ENCODE peak calls at places on chromosomes 6 and 20, in eight cellular contexts. One of them, this sample, is unnamed.

GRCh38 chr20:2865630-2866029 is 7.7 kb upstream of the PTPRA start:
- DNase-seq in activated CD4-positive, alpha-beta T cell treated with anti-CD3 and anti-CD28 coated beads, Interleukin-2, amount 50 U/mL, for 48 hours: peak; percentile 44
- DNase-seq in stimulated activated CD8-positive, alpha-beta memory T cell treated with anti-CD3 and anti-CD28 coated beads, Interleukin-12 subunit alpha, Interleukin-12 subunit beta, amount 100 ng/mL, for 4 hours: no peak
- DNase-seq in activated CD4-positive, CD25-positive, alpha-beta regulatory T cell: no peak
- DNase-seq in G401: no peak
- DNase-seq in mucosa of gallbladder: no peak
- DNase-seq in GM20000: no peak
- DNase-seq in anterior cingulate cortex: no peak
- DNase-seq in this sample: no peak

GRCh38 chr20:57439432-57439831 is 48.2 kb downstream of the RBM38 start:
- DNase-seq in activated CD4-positive, alpha-beta T cell treated with anti-CD3 and anti-CD28 coated beads, Interleukin-2, amount 50 U/mL, for 48 hours: no peak
- DNase-seq in stimulated activated CD8-positive, alpha-beta memory T cell treated with anti-CD3 and anti-CD28 coated beads, Interleukin-12 subunit alpha, Interleukin-12 subunit beta, amount 100 ng/mL, for 4 hours: no peak
- DNase-seq in activated CD4-positive, CD25-positive, alpha-beta regulatory T cell: no peak
- DNase-seq in G401: peak; percentile 19
- DNase-seq in mucosa of gallbladder: peak; percentile 74
- DNase-seq in GM20000: no peak
- DNase-seq in anterior cingulate cortex: peak; percentile 34
- DNase-seq in this sample: no peak

GRCh38 chr20:40563296-40563950 is 125.6 kb downstream of the MAFB start:
- DNase-seq in activated CD4-positive, alpha-beta T cell treated with anti-CD3 and anti-CD28 coated beads, Interleukin-2, amount 50 U/mL, for 48 hours: no peak
- DNase-seq in stimulated activated CD8-positive, alpha-beta memory T cell treated with anti-CD3 and anti-CD28 coated beads, Interleukin-12 subunit alpha, Interleukin-12 subunit beta, amount 100 ng/mL, for 4 hours: no peak
- DNase-seq in activated CD4-positive, CD25-positive, alpha-beta regulatory T cell: no peak
- DNase-seq in G401: no peak
- DNase-seq in mucosa of gallbladder: peak; percentile 88
- DNase-seq in GM20000: no peak
- DNase-seq in anterior cingulate cortex: no peak
- DNase-seq in this sample: no peak

GRCh38 chr6:41011673-41012072 is 27.3 kb downstream of the UNC5CL start:
- DNase-seq in activated CD4-positive, alpha-beta T cell treated with anti-CD3 and anti-CD28 coated beads, Interleukin-2, amount 50 U/mL, for 48 hours: no peak
- DNase-seq in stimulated activated CD8-positive, alpha-beta memory T cell treated with anti-CD3 and anti-CD28 coated beads, Interleukin-12 subunit alpha, Interleukin-12 subunit beta, amount 100 ng/mL, for 4 hours: no peak
- DNase-seq in activated CD4-positive, CD25-positive, alpha-beta regulatory T cell: no peak
- DNase-seq in G401: no peak
- DNase-seq in mucosa of gallbladder: no peak
- DNase-seq in GM20000: no peak
- DNase-seq in anterior cingulate cortex: no peak
- DNase-seq in this sample: no peak

GRCh38 chr20:10034717-10035571 is at the start of gene ANKEF1:
- DNase-seq in activated CD4-positive, alpha-beta T cell treated with anti-CD3 and anti-CD28 coated beads, Interleukin-2, amount 50 U/mL, for 48 hours: peak; percentile 37
- DNase-seq in stimulated activated CD8-positive, alpha-beta memory T cell treated with anti-CD3 and anti-CD28 coated beads, Interleukin-12 subunit alpha, Interleukin-12 subunit beta, amount 100 ng/mL, for 4 hours: peak; percentile 56
- DNase-seq in activated CD4-positive, CD25-positive, alpha-beta regulatory T cell: peak; percentile 14
- DNase-seq in G401: peak; percentile 80
- DNase-seq in mucosa of gallbladder: peak; percentile 81
- DNase-seq in GM20000: peak; percentile 79
- DNase-seq in anterior cingulate cortex: peak; percentile 7
- DNase-seq in this sample: peak; percentile 48

GRCh38 chr20:17806739-17807441 is 107.1 kb downstream of the BANF2 start:
- DNase-seq in activated CD4-positive, alpha-beta T cell treated with anti-CD3 and anti-CD28 coated beads, Interleukin-2, amount 50 U/mL, for 48 hours: no peak
- DNase-seq in stimulated activated CD8-positive, alpha-beta memory T cell treated with anti-CD3 and anti-CD28 coated beads, Interleukin-12 subunit alpha, Interleukin-12 subunit beta, amount 100 ng/mL, for 4 hours: no peak
- DNase-seq in activated CD4-positive, CD25-positive, alpha-beta regulatory T cell: no peak
- DNase-seq in G401: peak; percentile 85
- DNase-seq in mucosa of gallbladder: peak; percentile 63
- DNase-seq in GM20000: no peak
- DNase-seq in anterior cingulate cortex: peak; percentile 23
- DNase-seq in this sample: no peak

GRCh38 chr6:15698474-15698873 is 35.6 kb upstream of the DTNBP1 start:
- DNase-seq in activated CD4-positive, alpha-beta T cell treated with anti-CD3 and anti-CD28 coated beads, Interleukin-2, amount 50 U/mL, for 48 hours: no peak
- DNase-seq in stimulated activated CD8-positive, alpha-beta memory T cell treated with anti-CD3 and anti-CD28 coated beads, Interleukin-12 subunit alpha, Interleukin-12 subunit beta, amount 100 ng/mL, for 4 hours: no peak
- DNase-seq in activated CD4-positive, CD25-positive, alpha-beta regulatory T cell: no peak
- DNase-seq in G401: no peak
- DNase-seq in mucosa of gallbladder: no peak
- DNase-seq in GM20000: no peak
- DNase-seq in anterior cingulate cortex: no peak
- DNase-seq in this sample: no peak

GRCh38 chr6:148867851-148868250 is 121.0 kb downstream of the UST start:
- DNase-seq in activated CD4-positive, alpha-beta T cell treated with anti-CD3 and anti-CD28 coated beads, Interleukin-2, amount 50 U/mL, for 48 hours: peak; percentile 10
- DNase-seq in stimulated activated CD8-positive, alpha-beta memory T cell treated with anti-CD3 and anti-CD28 coated beads, Interleukin-12 subunit alpha, Interleukin-12 subunit beta, amount 100 ng/mL, for 4 hours: no peak
- DNase-seq in activated CD4-positive, CD25-positive, alpha-beta regulatory T cell: no peak
- DNase-seq in G401: peak; percentile 55
- DNase-seq in mucosa of gallbladder: no peak
- DNase-seq in GM20000: no peak
- DNase-seq in anterior cingulate cortex: no peak
- DNase-seq in this sample: no peak

GRCh38 chr20:57847104-57847503 is 137.3 kb upstream of the PMEPA1 start:
- DNase-seq in activated CD4-positive, alpha-beta T cell treated with anti-CD3 and anti-CD28 coated beads, Interleukin-2, amount 50 U/mL, for 48 hours: no peak
- DNase-seq in stimulated activated CD8-positive, alpha-beta memory T cell treated with anti-CD3 and anti-CD28 coated beads, Interleukin-12 subunit alpha, Interleukin-12 subunit beta, amount 100 ng/mL, for 4 hours: no peak
- DNase-seq in activated CD4-positive, CD25-positive, alpha-beta regulatory T cell: no peak
- DNase-seq in G401: no peak
- DNase-seq in mucosa of gallbladder: no peak
- DNase-seq in GM20000: no peak
- DNase-seq in anterior cingulate cortex: no peak
- DNase-seq in this sample: no peak

GRCh38 chr6:17965397-17965796 is 22.0 kb downstream of the KIF13A start:
- DNase-seq in activated CD4-positive, alpha-beta T cell treated with anti-CD3 and anti-CD28 coated beads, Interleukin-2, amount 50 U/mL, for 48 hours: no peak
- DNase-seq in stimulated activated CD8-positive, alpha-beta memory T cell treated with anti-CD3 and anti-CD28 coated beads, Interleukin-12 subunit alpha, Interleukin-12 subunit beta, amount 100 ng/mL, for 4 hours: no peak
- DNase-seq in activated CD4-positive, CD25-positive, alpha-beta regulatory T cell: no peak
- DNase-seq in G401: no peak
- DNase-seq in mucosa of gallbladder: no peak
- DNase-seq in GM20000: no peak
- DNase-seq in anterior cingulate cortex: no peak
- DNase-seq in this sample: no peak

GRCh38 chr6:124197148-124197547 is 393.5 kb downstream of the NKAIN2 start:
- DNase-seq in activated CD4-positive, alpha-beta T cell treated with anti-CD3 and anti-CD28 coated beads, Interleukin-2, amount 50 U/mL, for 48 hours: no peak
- DNase-seq in stimulated activated CD8-positive, alpha-beta memory T cell treated with anti-CD3 and anti-CD28 coated beads, Interleukin-12 subunit alpha, Interleukin-12 subunit beta, amount 100 ng/mL, for 4 hours: no peak
- DNase-seq in activated CD4-positive, CD25-positive, alpha-beta regulatory T cell: no peak
- DNase-seq in G401: no peak
- DNase-seq in mucosa of gallbladder: no peak
- DNase-seq in GM20000: no peak
- DNase-seq in anterior cingulate cortex: no peak
- DNase-seq in this sample: no peak

GRCh38 chr20:22575087-22575721 is 9.2 kb downstream of the FOXA2 start:
- DNase-seq in activated CD4-positive, alpha-beta T cell treated with anti-CD3 and anti-CD28 coated beads, Interleukin-2, amount 50 U/mL, for 48 hours: no peak
- DNase-seq in stimulated activated CD8-positive, alpha-beta memory T cell treated with anti-CD3 and anti-CD28 coated beads, Interleukin-12 subunit alpha, Interleukin-12 subunit beta, amount 100 ng/mL, for 4 hours: no peak
- DNase-seq in activated CD4-positive, CD25-positive, alpha-beta regulatory T cell: no peak
- DNase-seq in G401: no peak
- DNase-seq in mucosa of gallbladder: no peak
- DNase-seq in GM20000: no peak
- DNase-seq in anterior cingulate cortex: no peak
- DNase-seq in this sample: no peak

GRCh38 chr20:24806896-24807676 is 142.0 kb upstream of the CST7 start:
- DNase-seq in activated CD4-positive, alpha-beta T cell treated with anti-CD3 and anti-CD28 coated beads, Interleukin-2, amount 50 U/mL, for 48 hours: no peak
- DNase-seq in stimulated activated CD8-positive, alpha-beta memory T cell treated with anti-CD3 and anti-CD28 coated beads, Interleukin-12 subunit alpha, Interleukin-12 subunit beta, amount 100 ng/mL, for 4 hours: no peak
- DNase-seq in activated CD4-positive, CD25-positive, alpha-beta regulatory T cell: no peak
- DNase-seq in G401: no peak
- DNase-seq in mucosa of gallbladder: no peak
- DNase-seq in GM20000: no peak
- DNase-seq in anterior cingulate cortex: no peak
- DNase-seq in this sample: no peak

GRCh38 chr6:101502818-101503217 is 109.3 kb downstream of the GRIK2 start:
- DNase-seq in activated CD4-positive, alpha-beta T cell treated with anti-CD3 and anti-CD28 coated beads, Interleukin-2, amount 50 U/mL, for 48 hours: no peak
- DNase-seq in stimulated activated CD8-positive, alpha-beta memory T cell treated with anti-CD3 and anti-CD28 coated beads, Interleukin-12 subunit alpha, Interleukin-12 subunit beta, amount 100 ng/mL, for 4 hours: no peak
- DNase-seq in activated CD4-positive, CD25-positive, alpha-beta regulatory T cell: no peak
- DNase-seq in G401: no peak
- DNase-seq in mucosa of gallbladder: no peak
- DNase-seq in GM20000: no peak
- DNase-seq in anterior cingulate cortex: no peak
- DNase-seq in this sample: no peak

GRCh38 chr6:108896111-108896661 is 48.0 kb downstream of the ARMC2 start:
- DNase-seq in activated CD4-positive, alpha-beta T cell treated with anti-CD3 and anti-CD28 coated beads, Interleukin-2, amount 50 U/mL, for 48 hours: no peak
- DNase-seq in stimulated activated CD8-positive, alpha-beta memory T cell treated with anti-CD3 and anti-CD28 coated beads, Interleukin-12 subunit alpha, Interleukin-12 subunit beta, amount 100 ng/mL, for 4 hours: no peak
- DNase-seq in activated CD4-positive, CD25-positive, alpha-beta regulatory T cell: no peak
- DNase-seq in G401: no peak
- DNase-seq in mucosa of gallbladder: no peak
- DNase-seq in GM20000: no peak
- DNase-seq in anterior cingulate cortex: no peak
- DNase-seq in this sample: no peak

GRCh38 chr20:44025756-44026155 is 111.1 kb downstream of the TOX2 start:
- DNase-seq in activated CD4-positive, alpha-beta T cell treated with anti-CD3 and anti-CD28 coated beads, Interleukin-2, amount 50 U/mL, for 48 hours: no peak
- DNase-seq in stimulated activated CD8-positive, alpha-beta memory T cell treated with anti-CD3 and anti-CD28 coated beads, Interleukin-12 subunit alpha, Interleukin-12 subunit beta, amount 100 ng/mL, for 4 hours: no peak
- DNase-seq in activated CD4-positive, CD25-positive, alpha-beta regulatory T cell: no peak
- DNase-seq in G401: no peak
- DNase-seq in mucosa of gallbladder: no peak
- DNase-seq in GM20000: no peak
- DNase-seq in anterior cingulate cortex: no peak
- DNase-seq in this sample: no peak

GRCh38 chr6:131510094-131510493 is 62.9 kb upstream of the ARG1 start:
- DNase-seq in activated CD4-positive, alpha-beta T cell treated with anti-CD3 and anti-CD28 coated beads, Interleukin-2, amount 50 U/mL, for 48 hours: no peak
- DNase-seq in stimulated activated CD8-positive, alpha-beta memory T cell treated with anti-CD3 and anti-CD28 coated beads, Interleukin-12 subunit alpha, Interleukin-12 subunit beta, amount 100 ng/mL, for 4 hours: no peak
- DNase-seq in activated CD4-positive, CD25-positive, alpha-beta regulatory T cell: no peak
- DNase-seq in G401: no peak
- DNase-seq in mucosa of gallbladder: no peak
- DNase-seq in GM20000: peak; percentile 16
- DNase-seq in anterior cingulate cortex: no peak
- DNase-seq in this sample: no peak

GRCh38 chr6:152223622-152224021 is 413.5 kb downstream of the SYNE1 start:
- DNase-seq in activated CD4-positive, alpha-beta T cell treated with anti-CD3 and anti-CD28 coated beads, Interleukin-2, amount 50 U/mL, for 48 hours: no peak
- DNase-seq in stimulated activated CD8-positive, alpha-beta memory T cell treated with anti-CD3 and anti-CD28 coated beads, Interleukin-12 subunit alpha, Interleukin-12 subunit beta, amount 100 ng/mL, for 4 hours: no peak
- DNase-seq in activated CD4-positive, CD25-positive, alpha-beta regulatory T cell: no peak
- DNase-seq in G401: no peak
- DNase-seq in mucosa of gallbladder: no peak
- DNase-seq in GM20000: no peak
- DNase-seq in anterior cingulate cortex: no peak
- DNase-seq in this sample: no peak

GRCh38 chr6:47161176-47161687 is 119.1 kb upstream of the ADGRF1 start:
- DNase-seq in activated CD4-positive, alpha-beta T cell treated with anti-CD3 and anti-CD28 coated beads, Interleukin-2, amount 50 U/mL, for 48 hours: no peak
- DNase-seq in stimulated activated CD8-positive, alpha-beta memory T cell treated with anti-CD3 and anti-CD28 coated beads, Interleukin-12 subunit alpha, Interleukin-12 subunit beta, amount 100 ng/mL, for 4 hours: no peak
- DNase-seq in activated CD4-positive, CD25-positive, alpha-beta regulatory T cell: no peak
- DNase-seq in G401: no peak
- DNase-seq in mucosa of gallbladder: peak; percentile 56
- DNase-seq in GM20000: no peak
- DNase-seq in anterior cingulate cortex: no peak
- DNase-seq in this sample: no peak

GRCh38 chr6:139776051-139776450 is 401.6 kb upstream of the CITED2 start:
- DNase-seq in activated CD4-positive, alpha-beta T cell treated with anti-CD3 and anti-CD28 coated beads, Interleukin-2, amount 50 U/mL, for 48 hours: no peak
- DNase-seq in stimulated activated CD8-positive, alpha-beta memory T cell treated with anti-CD3 and anti-CD28 coated beads, Interleukin-12 subunit alpha, Interleukin-12 subunit beta, amount 100 ng/mL, for 4 hours: no peak
- DNase-seq in activated CD4-positive, CD25-positive, alpha-beta regulatory T cell: no peak
- DNase-seq in G401: peak; percentile 27
- DNase-seq in mucosa of gallbladder: no peak
- DNase-seq in GM20000: no peak
- DNase-seq in anterior cingulate cortex: no peak
- DNase-seq in this sample: no peak

GRCh38 chr6:113271437-113271836 is 585.7 kb upstream of the MARCKS start:
- DNase-seq in activated CD4-positive, alpha-beta T cell treated with anti-CD3 and anti-CD28 coated beads, Interleukin-2, amount 50 U/mL, for 48 hours: no peak
- DNase-seq in stimulated activated CD8-positive, alpha-beta memory T cell treated with anti-CD3 and anti-CD28 coated beads, Interleukin-12 subunit alpha, Interleukin-12 subunit beta, amount 100 ng/mL, for 4 hours: no peak
- DNase-seq in activated CD4-positive, CD25-positive, alpha-beta regulatory T cell: no peak
- DNase-seq in G401: no peak
- DNase-seq in mucosa of gallbladder: no peak
- DNase-seq in GM20000: no peak
- DNase-seq in anterior cingulate cortex: no peak
- DNase-seq in this sample: no peak